ENCODE peak calls at places on chromosomes 2 and 18, in five cellular contexts. One of them, this sample, is unnamed.

GRCh38 chr2:102514061-102514785 is 41.2 kb downstream of the SLC9A4 start:
- DNase-seq in AG09309: peak
- DNase-seq in breast epithelium: no peak
- DNase-seq in astrocyte of the spinal cord: peak
- DNase-seq in ascending aorta: no peak
- DNase-seq in this sample: peak

GRCh38 chr2:72137498-72138010 is 10.1 kb downstream of the CYP26B1 start:
- DNase-seq in astrocyte of the spinal cord: no peak
- DNase-seq in ascending aorta: peak
- DNase-seq in AG09309: no peak
- DNase-seq in breast epithelium: peak
- DNase-seq in this sample: no peak

GRCh38 chr2:134558208-134558890 is 160.5 kb downstream of the TMEM163 start:
- DNase-seq in breast epithelium: no peak
- DNase-seq in ascending aorta: no peak
- DNase-seq in AG09309: no peak
- DNase-seq in astrocyte of the spinal cord: no peak
- DNase-seq in this sample: no peak

GRCh38 chr2:189628817-189629552 is 32.3 kb upstream of the ASNSD1 start:
- DNase-seq in astrocyte of the spinal cord: peak
- DNase-seq in ascending aorta: no peak
- DNase-seq in AG09309: no peak
- DNase-seq in breast epithelium: no peak
- DNase-seq in this sample: no peak

GRCh38 chr2:160941290-160941846 is 218.9 kb upstream of the TANK start:
- DNase-seq in breast epithelium: no peak
- DNase-seq in ascending aorta: no peak
- DNase-seq in astrocyte of the spinal cord: no peak
- DNase-seq in AG09309: no peak
- DNase-seq in this sample: no peak

GRCh38 chr2:140695163-140695562 is 1435.7 kb downstream of the LRP1B start:
- DNase-seq in breast epithelium: no peak
- DNase-seq in ascending aorta: no peak
- DNase-seq in astrocyte of the spinal cord: peak
- DNase-seq in AG09309: peak
- DNase-seq in this sample: peak

GRCh38 chr2:157825885-157826284 is 50.2 kb downstream of the ACVR1 start:
- DNase-seq in breast epithelium: no peak
- DNase-seq in ascending aorta: no peak
- DNase-seq in astrocyte of the spinal cord: no peak
- DNase-seq in AG09309: peak
- DNase-seq in this sample: peak

GRCh38 chr2:195898505-195898904 is 170.1 kb downstream of the DNAH7 start:
- DNase-seq in ascending aorta: no peak
- DNase-seq in astrocyte of the spinal cord: peak
- DNase-seq in AG09309: peak
- DNase-seq in breast epithelium: no peak
- DNase-seq in this sample: peak

GRCh38 chr2:150075831-150076230 is 411.6 kb downstream of the RND3 start:
- DNase-seq in AG09309: no peak
- DNase-seq in astrocyte of the spinal cord: peak
- DNase-seq in ascending aorta: no peak
- DNase-seq in breast epithelium: no peak
- DNase-seq in this sample: no peak

DNA sequence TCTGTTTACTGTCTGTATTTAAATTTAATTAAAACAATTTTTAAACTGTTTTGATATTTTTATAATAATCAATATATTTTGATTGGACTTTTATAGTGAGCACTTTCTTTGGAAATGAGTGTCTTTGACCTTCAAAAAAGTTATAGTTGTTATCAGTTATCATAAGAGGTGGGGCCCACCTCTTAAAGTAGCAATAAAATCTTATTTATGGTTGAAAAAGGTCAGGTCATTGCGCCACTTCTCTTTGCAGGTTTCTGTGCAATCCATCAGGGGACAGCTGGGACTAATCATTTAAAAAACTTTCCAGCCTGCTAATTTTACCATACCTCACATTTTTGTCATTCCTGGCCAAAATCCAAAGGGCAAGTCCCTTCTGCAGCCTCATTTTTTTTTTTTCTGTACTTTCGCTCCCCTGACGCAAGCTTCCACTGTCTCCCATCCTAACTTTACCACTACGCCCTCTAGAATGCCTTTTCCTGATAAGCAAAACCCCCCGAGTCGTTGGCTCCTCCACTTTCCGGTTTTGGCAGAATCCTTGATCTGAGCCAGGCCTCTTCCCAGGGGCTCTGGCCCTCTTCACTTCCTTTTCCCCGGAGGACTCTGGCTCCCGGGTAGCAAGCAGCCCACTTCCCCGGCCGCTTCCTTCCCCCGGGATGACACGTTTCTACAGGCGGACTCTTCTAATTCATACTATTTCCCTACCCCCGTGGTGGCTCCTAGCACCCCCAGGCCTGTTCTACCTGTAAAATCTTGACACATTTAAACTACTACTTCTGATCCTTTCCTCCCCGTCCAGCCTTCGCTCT is 1.1 kb upstream of the SEH1L start:
- DNase-seq in ascending aorta: peak
- DNase-seq in astrocyte of the spinal cord: peak
- DNase-seq in breast epithelium: peak
- DNase-seq in AG09309: peak
- DNase-seq in this sample: peak
- TF ChIP-seq CTCF in ascending aorta: no peak
- TF ChIP-seq CTCF in astrocyte of the spinal cord: no peak
- TF ChIP-seq CTCF in breast epithelium: no peak
- TF ChIP-seq CTCF in AG09309: peak
- TF ChIP-seq CTCF in this sample: peak

DNA sequence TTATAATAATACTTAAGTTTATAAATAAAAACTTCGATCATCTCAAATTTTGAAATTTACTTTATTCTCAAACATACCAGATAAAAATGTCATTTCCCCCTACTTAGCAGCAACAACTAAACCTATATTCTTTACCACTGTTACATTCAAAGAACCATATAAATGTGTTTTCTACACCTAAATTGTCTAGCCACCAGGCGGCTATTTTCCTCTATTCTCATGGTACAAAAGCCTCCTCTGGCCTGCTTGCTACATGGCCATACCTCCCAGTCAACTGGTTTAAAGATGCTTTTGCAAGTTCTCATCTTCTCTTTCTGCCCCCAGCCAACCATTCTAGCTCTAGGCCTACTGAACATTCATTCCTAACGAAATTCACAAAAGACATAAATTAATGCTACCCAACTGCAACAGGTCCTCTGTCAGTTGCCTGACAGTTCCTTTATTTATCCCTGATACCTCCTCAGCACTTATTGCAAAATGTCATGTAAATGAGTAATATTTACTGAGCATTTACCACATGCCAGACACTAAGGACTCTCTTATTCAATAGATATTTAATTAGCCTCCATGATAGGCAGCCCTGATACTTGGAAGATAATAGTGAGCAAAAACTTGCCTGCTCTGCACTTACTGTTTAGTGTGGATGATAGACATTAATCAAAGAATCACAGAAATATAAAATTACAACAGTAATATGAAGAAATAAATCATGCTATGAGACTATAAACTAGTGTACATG is 5.0 kb downstream of the C1D start:
- DNase-seq in ascending aorta: no peak
- DNase-seq in AG09309: no peak
- DNase-seq in breast epithelium: no peak
- DNase-seq in astrocyte of the spinal cord: no peak
- DNase-seq in this sample: no peak
- H3K4me3 ChIP-seq in ascending aorta: no peak
- H3K4me3 ChIP-seq in AG09309: no peak
- H3K4me3 ChIP-seq in breast epithelium: no peak
- H3K4me3 ChIP-seq in astrocyte of the spinal cord: no peak
- H3K4me3 ChIP-seq in this sample: no peak

GRCh38 chr2:677056-677949 is at the start of gene TMEM18:
- DNase-seq in breast epithelium: peak
- DNase-seq in ascending aorta: peak
- DNase-seq in astrocyte of the spinal cord: peak
- DNase-seq in AG09309: peak
- DNase-seq in this sample: peak
- TF ChIP-seq CTCF in breast epithelium: peak
- TF ChIP-seq CTCF in ascending aorta: peak
- TF ChIP-seq CTCF in astrocyte of the spinal cord: peak
- TF ChIP-seq CTCF in AG09309: no peak
- TF ChIP-seq CTCF in this sample: no peak

GRCh38 chr2:191512202-191512601 is 165.7 kb upstream of the NABP1 start:
- DNase-seq in ascending aorta: no peak
- DNase-seq in AG09309: no peak
- DNase-seq in astrocyte of the spinal cord: no peak
- DNase-seq in breast epithelium: no peak
- DNase-seq in this sample: no peak

GRCh38 chr2:191516260-191516659 is 161.7 kb upstream of the NABP1 start:
- DNase-seq in astrocyte of the spinal cord: no peak
- DNase-seq in ascending aorta: no peak
- DNase-seq in breast epithelium: no peak
- DNase-seq in AG09309: no peak
- DNase-seq in this sample: no peak

GRCh38 chr2:191514613-191515012 is 163.3 kb upstream of the NABP1 start:
- DNase-seq in astrocyte of the spinal cord: no peak
- DNase-seq in breast epithelium: no peak
- DNase-seq in ascending aorta: no peak
- DNase-seq in AG09309: no peak
- DNase-seq in this sample: no peak

DNA sequence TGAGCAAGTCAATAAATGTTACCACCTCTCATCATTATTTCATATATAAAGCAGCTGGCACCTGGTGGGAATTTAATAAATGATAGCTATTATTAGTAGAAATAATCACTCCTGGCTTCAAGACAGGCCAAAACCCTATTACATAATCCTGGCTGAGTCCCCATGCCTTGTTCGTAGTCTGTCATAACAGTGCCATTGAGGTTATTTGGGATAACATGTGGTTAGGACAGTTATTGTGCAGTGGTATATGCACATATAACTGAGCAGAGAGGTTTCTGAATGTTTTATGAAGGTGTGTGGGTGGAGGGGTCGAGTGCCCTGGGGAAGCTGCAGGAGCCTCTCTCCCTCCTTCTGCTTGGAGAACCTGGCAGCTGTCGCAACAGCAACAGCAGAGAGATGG is 162.4 kb upstream of the NABP1 start:
- DNase-seq in AG09309: no peak
- DNase-seq in breast epithelium: no peak
- DNase-seq in ascending aorta: no peak
- DNase-seq in astrocyte of the spinal cord: no peak
- DNase-seq in this sample: no peak
- H3K4me3 ChIP-seq in AG09309: no peak
- H3K4me3 ChIP-seq in breast epithelium: no peak
- H3K4me3 ChIP-seq in ascending aorta: no peak
- H3K4me3 ChIP-seq in astrocyte of the spinal cord: no peak
- H3K4me3 ChIP-seq in this sample: no peak

DNA sequence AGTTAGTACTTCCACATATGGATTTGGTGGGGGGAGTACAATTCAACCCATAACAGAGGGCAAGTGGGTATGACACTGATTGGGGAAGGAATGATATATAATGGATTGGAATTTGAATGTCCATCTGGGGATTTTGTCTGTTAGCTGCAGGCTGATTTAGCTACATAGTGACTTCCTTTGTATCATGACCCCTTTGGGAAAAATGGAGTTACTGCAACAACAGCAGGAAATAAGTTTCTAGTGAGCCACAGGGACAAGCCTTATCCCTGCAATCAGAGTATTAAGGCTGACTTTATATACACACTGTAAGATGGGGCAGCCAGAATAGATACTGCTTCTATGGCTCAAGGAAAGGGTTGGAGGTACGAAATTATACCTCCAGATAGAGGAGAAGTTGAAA is 404.4 kb upstream of the MEIS1 start:
- DNase-seq in AG09309: no peak
- DNase-seq in astrocyte of the spinal cord: no peak
- DNase-seq in ascending aorta: no peak
- DNase-seq in breast epithelium: no peak
- DNase-seq in this sample: no peak
- TF ChIP-seq CTCF in AG09309: no peak
- TF ChIP-seq CTCF in astrocyte of the spinal cord: no peak
- TF ChIP-seq CTCF in ascending aorta: no peak
- TF ChIP-seq CTCF in breast epithelium: no peak
- TF ChIP-seq CTCF in this sample: no peak

GRCh38 chr2:47660167-47660566 is 122.8 kb upstream of the MSH6 start:
- DNase-seq in ascending aorta: no peak
- DNase-seq in astrocyte of the spinal cord: no peak
- DNase-seq in breast epithelium: no peak
- DNase-seq in AG09309: no peak
- DNase-seq in this sample: no peak
- H3K4me3 ChIP-seq in ascending aorta: no peak
- H3K4me3 ChIP-seq in astrocyte of the spinal cord: no peak
- H3K4me3 ChIP-seq in breast epithelium: no peak
- H3K4me3 ChIP-seq in AG09309: no peak
- H3K4me3 ChIP-seq in this sample: no peak

GRCh38 chr18:57644540-57644939 is 22.9 kb upstream of the NARS1 start:
- DNase-seq in breast epithelium: no peak
- DNase-seq in astrocyte of the spinal cord: peak
- DNase-seq in ascending aorta: no peak
- DNase-seq in AG09309: no peak
- DNase-seq in this sample: no peak
- TF ChIP-seq CTCF in breast epithelium: no peak
- TF ChIP-seq CTCF in astrocyte of the spinal cord: no peak
- TF ChIP-seq CTCF in ascending aorta: peak
- TF ChIP-seq CTCF in AG09309: no peak
- TF ChIP-seq CTCF in this sample: peak

DNA sequence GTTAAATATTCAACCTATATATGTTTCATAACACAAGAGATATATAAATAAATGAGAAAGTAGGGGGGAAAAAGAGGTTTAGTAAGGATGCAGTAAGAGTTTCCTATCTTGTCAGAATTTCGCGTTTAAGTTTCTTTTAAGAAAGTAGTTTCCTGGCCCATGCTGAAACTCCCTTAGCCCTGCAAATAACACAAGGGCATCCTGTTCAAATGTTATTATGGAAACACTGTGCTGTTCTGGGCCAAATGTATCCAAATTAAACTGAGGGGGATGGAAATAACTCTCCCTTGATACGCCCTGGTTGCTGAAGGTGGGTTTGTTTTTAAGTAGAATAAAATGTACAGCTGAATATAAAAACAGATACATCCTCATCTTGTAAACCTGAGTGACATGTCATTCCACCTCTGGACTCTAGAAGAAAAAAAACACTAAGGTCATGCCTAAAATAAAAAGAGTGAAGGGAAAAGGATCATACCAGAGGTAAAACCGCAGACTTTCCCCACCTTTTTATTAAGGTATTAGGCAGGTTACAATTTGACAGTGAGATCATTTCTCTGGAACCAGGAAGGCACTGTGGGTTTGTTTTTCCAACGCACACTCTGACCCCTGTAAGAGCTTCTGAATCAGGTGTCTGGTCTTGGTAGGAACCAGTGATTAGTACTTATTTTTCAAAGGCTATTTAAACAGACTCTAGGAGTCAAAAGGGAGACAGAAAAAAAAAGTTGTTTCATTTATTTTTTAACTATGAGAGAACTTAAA is 16.7 kb downstream of the BCL2 start:
- DNase-seq in astrocyte of the spinal cord: no peak
- DNase-seq in AG09309: no peak
- DNase-seq in breast epithelium: no peak
- DNase-seq in ascending aorta: no peak
- DNase-seq in this sample: no peak
- H3K4me3 ChIP-seq in astrocyte of the spinal cord: no peak
- H3K4me3 ChIP-seq in AG09309: no peak
- H3K4me3 ChIP-seq in breast epithelium: no peak
- H3K4me3 ChIP-seq in ascending aorta: no peak
- H3K4me3 ChIP-seq in this sample: no peak

This sample was measured in retinal pigment epithelial cell.